ENCODE peak calls at places on chromosome X, in nine cellular contexts. M, Z, F, U, R, Y, H, T and S are unnamed samples.

GRCh38 chrX:40459576-40460158 is 121.1 kb upstream of the ATP6AP2 start:
- DNase-seq in R (no peak), F (no peak), T (no peak), Z (no peak), U (no peak), M (no peak), Y (no peak), H (no peak), S (no peak)

GRCh38 chrX:2928127-2928582 is 984 bp downstream of the ARSD start:
- DNase-seq in F (peak), M (peak), U (peak), H (peak), R (peak), Y (peak), T (no peak), Z (no peak), S (no peak)

GRCh38 chrX:138791551-138791950 is 80.0 kb upstream of the FGF13 start:
- DNase-seq in U (no peak), R (no peak), F (no peak), M (no peak), H (no peak), T (no peak), Y (no peak), Z (no peak), S (no peak)

GRCh38 chrX:68795741-68796140 is 33.1 kb upstream of the EFNB1 start:
- DNase-seq in F (no peak), M (no peak), U (no peak), R (no peak), Z (no peak), Y (no peak), T (no peak), H (no peak), S (no peak)

GRCh38 chrX:10450229-10450958 is 170.0 kb downstream of the MID1 start:
- DNase-seq in T (no peak), F (peak), R (no peak), M (no peak), U (no peak), H (no peak), Z (peak), Y (peak), S (peak)

GRCh38 chrX:16465081-16465876 is 184.7 kb upstream of the S100G start:
- DNase-seq in Y (peak), U (no peak), T (no peak), Z (no peak), R (no peak), H (no peak), M (no peak), F (peak), S (peak)

GRCh38 chrX:23667239-23668177 is at the start of gene PRDX4:
- DNase-seq in U (peak), M (peak), R (peak), F (peak), T (peak), Y (peak), Z (peak), H (peak), S (peak)

GRCh38 chrX:71493111-71493613 is 39.7 kb upstream of the OGT start:
- DNase-seq in H (no peak), U (peak), M (peak), R (no peak), T (peak), Y (no peak), F (no peak), Z (no peak), S (no peak)

GRCh38 chrX:48897157-48897620 is 379 bp downstream of the TIMM17B start:
- DNase-seq in Z (no peak), M (peak), T (peak), R (peak), U (peak), Y (peak), H (peak), F (peak), S (peak)

GRCh38 chrX:23786268-23786815 is 3.4 kb downstream of the SAT1 start:
- DNase-seq in U (no peak), R (no peak), M (no peak), H (no peak), T (no peak), Z (no peak), F (no peak), Y (peak), S (peak)

GRCh38 chrX:22634081-22634480 is 361.4 kb downstream of the CBLL2 start:
- DNase-seq in F (peak), R (no peak), H (no peak), U (no peak), M (no peak), Y (peak), Z (peak), T (no peak), S (peak)

GRCh38 chrX:134908235-134908834 is 82.5 kb upstream of the SMIM10 start:
- DNase-seq in F (peak), Z (peak), T (no peak), R (no peak), U (no peak), H (no peak), Y (peak), M (no peak), S (peak)
- TF ChIP-seq CTCF in F (peak), Z (no peak), T (no peak), R (no peak), U (no peak), H (no peak), Y (peak), M (no peak), S (no peak)

DNA sequence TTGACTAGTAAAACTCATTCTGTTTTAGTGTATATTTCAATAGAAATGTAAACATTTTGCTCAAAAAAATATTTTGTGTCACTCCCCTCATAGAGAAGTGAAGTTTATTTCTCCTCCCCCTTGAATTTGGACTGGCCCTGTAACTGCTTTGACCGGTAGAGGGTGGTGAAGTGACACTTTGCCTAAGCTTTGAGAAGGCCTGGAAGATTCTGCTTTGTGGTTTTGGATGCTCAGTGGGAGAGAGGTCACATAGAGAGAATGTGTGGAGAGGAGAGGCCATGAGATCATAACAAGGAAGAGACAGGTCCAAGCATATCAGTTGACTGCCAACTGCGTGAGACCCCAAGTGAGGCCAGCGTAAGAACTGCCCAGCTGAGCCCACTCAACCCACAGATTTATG is 19.1 kb upstream of the ARX start:
- DNase-seq in M (no peak), Y (peak), H (no peak), R (no peak), Z (no peak), F (no peak), T (no peak), U (no peak), S (peak)
- TF ChIP-seq CTCF in M (no peak), Y (peak), H (no peak), R (no peak), Z (no peak), F (peak), T (no peak), U (no peak), S (peak)

DNA sequence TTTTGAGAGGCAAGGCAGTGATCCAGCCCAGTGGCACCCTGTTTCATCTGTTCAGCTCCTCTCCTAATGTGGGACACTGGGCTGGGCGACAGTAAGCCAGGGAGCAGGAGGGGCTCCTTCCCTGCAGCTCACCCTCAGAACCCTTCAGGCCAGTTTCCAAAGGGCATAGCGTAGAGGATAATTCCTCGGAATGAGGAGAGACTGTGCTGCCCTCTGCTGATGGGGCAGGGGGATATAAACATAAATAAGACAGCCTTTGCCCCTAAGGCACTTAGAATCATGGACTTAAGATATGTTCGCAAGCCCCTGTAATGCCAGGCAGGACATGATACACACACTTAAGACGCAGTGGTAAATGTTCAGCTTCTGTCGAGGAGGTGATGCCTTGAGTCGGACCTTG is 27.9 kb upstream of the ZNF185 start:
- DNase-seq in Y (no peak), F (no peak), R (no peak), T (no peak), H (no peak), M (no peak), Z (no peak), U (no peak), S (no peak)
- TF ChIP-seq CTCF in Y (no peak), F (no peak), R (no peak), T (no peak), H (no peak), M (no peak), Z (no peak), U (no peak), S (no peak)

DNA sequence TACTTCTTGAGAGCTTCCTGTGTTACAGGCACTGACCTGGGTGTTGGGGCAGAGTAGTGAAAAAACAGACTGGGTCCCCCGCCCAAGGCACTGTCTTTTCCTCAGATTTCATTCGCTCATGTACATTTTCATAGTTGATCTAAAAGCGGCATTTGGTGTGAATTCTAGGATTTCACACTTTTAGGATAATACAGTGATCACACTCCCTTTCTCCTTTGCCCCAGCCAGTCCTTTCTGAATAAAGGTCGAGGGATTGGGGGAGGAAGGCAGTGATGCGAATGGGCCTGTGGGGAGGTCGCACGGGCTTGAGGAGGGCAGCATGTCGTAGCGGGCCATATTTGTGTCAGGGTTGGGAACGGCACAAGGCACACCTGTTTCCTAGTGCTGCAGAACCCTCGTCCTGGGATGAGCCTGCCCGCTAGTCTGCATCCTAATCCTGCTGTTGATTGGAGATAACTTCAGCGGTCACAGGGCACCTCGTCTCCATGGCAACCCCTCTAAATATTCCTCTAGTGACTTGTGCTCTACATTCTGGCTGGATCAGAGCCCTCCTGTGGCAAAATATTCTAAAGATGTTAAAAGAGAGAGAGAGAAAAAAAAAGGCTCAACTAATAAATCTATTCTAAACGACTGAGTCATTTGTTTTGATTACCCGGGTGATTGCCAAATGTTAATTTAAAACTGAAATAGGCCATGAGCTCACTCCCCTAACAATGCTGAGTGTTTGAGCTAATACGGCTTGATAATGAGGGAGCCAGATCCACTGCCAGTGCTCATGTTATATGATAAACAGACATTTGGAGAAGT is 21.8 kb downstream of the FHL1 start:
- DNase-seq in Y (peak), H (peak), M (peak), U (no peak), T (peak), R (no peak), Z (peak), F (peak), S (peak)
- TF ChIP-seq CTCF in Y (no peak), H (no peak), M (no peak), U (no peak), T (no peak), R (no peak), Z (no peak), F (peak), S (no peak)

DNA sequence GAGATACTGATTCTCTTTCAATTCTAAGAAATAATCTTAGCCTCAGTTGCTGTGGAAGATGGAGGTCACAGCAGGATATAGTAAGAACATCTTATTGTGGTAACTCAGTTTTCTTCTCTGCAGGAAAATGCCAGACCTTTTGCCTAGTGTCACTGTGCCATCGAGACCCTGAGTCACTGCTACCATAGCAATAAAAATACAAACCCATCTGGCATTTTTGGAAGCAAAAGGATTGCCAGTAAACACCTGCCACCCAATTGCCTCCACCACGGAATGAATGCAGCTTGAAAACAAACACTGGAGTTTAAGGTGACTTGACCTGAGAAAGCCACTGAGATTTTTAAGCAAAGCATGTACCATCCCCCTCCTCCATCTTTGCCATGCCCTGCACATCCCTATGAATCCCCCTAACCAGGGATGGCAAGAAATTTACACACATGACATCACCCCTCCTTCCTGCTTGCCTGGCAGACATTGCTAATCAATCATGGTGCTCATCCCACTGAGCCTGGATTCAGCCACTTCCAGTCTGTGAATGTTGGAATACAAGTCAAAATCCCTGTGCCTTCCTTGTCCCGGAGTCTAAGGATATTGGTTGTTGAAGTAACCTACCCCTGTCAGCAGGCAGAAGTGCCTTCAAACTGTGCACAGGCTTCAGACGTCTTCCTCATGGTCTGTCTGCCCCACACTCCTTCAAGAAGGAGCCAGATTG is 59.6 kb upstream of the MAMLD1 start:
- DNase-seq in F (no peak), R (no peak), U (no peak), T (no peak), H (no peak), M (no peak), Z (no peak), Y (no peak), S (no peak)
- TF ChIP-seq CTCF in F (no peak), R (no peak), U (no peak), T (no peak), H (no peak), M (no peak), Z (no peak), Y (no peak), S (no peak)

DNA sequence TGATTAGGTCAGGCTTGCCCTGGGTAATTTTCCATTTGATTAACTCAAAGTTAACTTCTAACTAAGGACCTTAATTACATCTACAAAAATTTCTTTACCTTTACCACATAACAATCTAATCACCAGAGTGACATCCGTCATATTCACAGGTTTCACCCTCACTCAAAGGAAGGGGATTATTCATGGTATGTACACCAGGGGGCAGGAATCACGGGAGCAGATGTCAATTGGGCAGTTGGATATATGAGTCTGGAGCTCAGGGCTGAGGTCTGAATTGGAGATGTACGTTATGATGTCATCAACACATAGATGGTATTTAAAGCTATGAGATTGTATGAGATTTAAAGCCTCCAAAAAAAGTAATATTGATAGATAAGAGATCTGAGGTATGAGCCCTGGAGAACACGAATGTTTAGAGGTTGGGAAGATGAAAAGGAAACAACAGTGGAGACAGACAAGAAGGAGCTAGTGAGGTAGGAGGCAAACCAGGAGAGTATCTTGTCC is 52.9 kb downstream of the PGRMC1 start:
- DNase-seq in Y (no peak), F (no peak), U (no peak), R (no peak), H (no peak), M (no peak), T (no peak), Z (no peak), S (no peak)
- TF ChIP-seq CTCF in Y (no peak), F (no peak), U (no peak), R (no peak), H (no peak), M (no peak), T (no peak), Z (no peak), S (no peak)

DNA sequence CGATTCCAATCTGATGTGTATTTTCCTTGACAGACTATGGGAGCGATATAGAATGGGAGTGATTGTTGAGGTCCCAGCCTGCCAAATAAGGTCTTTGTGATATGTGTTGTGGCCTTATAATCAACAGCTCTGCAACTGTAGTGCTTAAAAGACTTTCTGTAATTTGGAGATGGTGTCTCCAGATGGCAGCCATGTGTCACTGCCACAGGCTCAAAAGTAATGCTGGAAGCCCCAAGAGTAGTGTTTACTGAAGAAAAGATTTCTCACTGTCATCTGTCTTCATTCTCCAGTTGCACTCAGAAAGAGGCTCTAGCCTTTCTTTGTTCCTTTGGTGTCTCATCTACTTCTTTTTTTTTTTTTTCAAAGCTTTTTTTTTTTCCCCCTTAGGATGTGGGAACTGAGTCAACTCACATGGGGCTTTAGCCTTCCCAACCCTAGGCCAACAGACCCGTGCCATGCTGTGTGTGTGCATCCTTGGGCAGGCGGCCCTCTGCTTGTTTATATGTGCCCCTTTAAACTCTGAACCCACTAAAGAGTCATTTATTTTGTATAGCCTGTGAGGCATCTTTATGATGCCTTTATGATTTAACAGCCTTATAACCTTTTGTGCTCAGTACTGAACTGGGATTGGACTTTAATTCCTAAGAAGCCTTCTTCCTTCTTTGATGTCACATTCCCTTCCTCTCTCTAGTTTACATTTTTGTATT is 15.6 kb downstream of the SRPX2 start:
- DNase-seq in F (no peak), U (no peak), Z (no peak), Y (no peak), H (no peak), M (no peak), R (no peak), T (no peak), S (no peak)
- TF ChIP-seq CTCF in F (no peak), U (no peak), Z (no peak), Y (no peak), H (no peak), M (no peak), R (no peak), T (no peak), S (no peak)